ENCODE peak calls at places on chromosomes 1 and 21, in five cellular contexts. U, T, Z, P and A are unnamed samples.

GRCh38 chr1:53577141-53578100 is 118.2 kb downstream of the DMRTB1 start:
- DNase-seq in U (peak), T (no peak), Z (no peak), P (no peak), A (no peak)

GRCh38 chr1:235601087-235601486 is 48.5 kb downstream of the GNG4 start:
- DNase-seq in U (peak), T (peak), Z (peak), P (no peak), A (peak)

GRCh38 chr21:25790122-25790951 is 55.6 kb downstream of the GABPA start:
- DNase-seq in U (no peak), T (no peak), Z (peak), P (no peak), A (peak)

GRCh38 chr21:42191978-42192595 is 26.9 kb upstream of the ABCG1 start:
- DNase-seq in U (no peak), T (no peak), Z (peak), P (no peak), A (no peak)

GRCh38 chr21:42079939-42080787 is 9.0 kb downstream of the UMODL1 start:
- DNase-seq in U (no peak), T (no peak), Z (no peak), P (no peak), A (no peak)

GRCh38 chr21:36422279-36423098 is 37.3 kb downstream of the CHAF1B start:
- DNase-seq in U (peak), T (peak), Z (peak), P (no peak), A (no peak)

GRCh38 chr1:25754421-25755195 is 45.4 kb upstream of the SELENON start:
- DNase-seq in U (no peak), T (peak), Z (peak), P (no peak), A (no peak)

GRCh38 chr1:244955661-244956060 is 91.3 kb upstream of the HNRNPU start:
- DNase-seq in U (no peak), T (no peak), Z (no peak), P (no peak), A (no peak)

GRCh38 chr1:208110296-208110695 is 133.9 kb downstream of the PLXNA2 start:
- DNase-seq in U (no peak), T (no peak), Z (no peak), P (no peak), A (no peak)

GRCh38 chr1:20867062-20867461 is 80.0 kb upstream of the HP1BP3 start:
- DNase-seq in U (no peak), T (no peak), Z (no peak), P (no peak), A (no peak)

GRCh38 chr1:161936786-161937185 is 86.9 kb downstream of the OLFML2B start:
- DNase-seq in U (no peak), T (no peak), Z (peak), P (no peak), A (no peak)

GRCh38 chr1:21816602-21817302 is 4.7 kb downstream of the LDLRAD2 start:
- DNase-seq in U (no peak), T (no peak), Z (peak), P (peak), A (no peak)

GRCh38 chr1:40092811-40093617 is 4.0 kb downstream of the PPT1 start:
- DNase-seq in U (no peak), T (no peak), Z (no peak), P (no peak), A (no peak)

GRCh38 chr1:206779565-206780091 is 7.3 kb upstream of the IL10 start:
- DNase-seq in U (no peak), T (no peak), Z (no peak), P (no peak), A (no peak)